ENCODE peak calls at places on chromosomes 2 and 18, in seven cellular contexts. C is stromal cell of bone marrow; Y is effector memory CD8-positive, alpha-beta T cell; E is RWPE1; V is hypothalamus; W is stimulated activated CD8-positive, alpha-beta memory T cell treated with anti-CD3 and anti-CD28 coated beads, Interleukin-15, amount 100 ng/mL, for 1 hour; T is WTC11. S is an unnamed sample.
A peak's percentile ranks its signal among the peaks of the same experiment; 100 is the strongest.

GRCh38 chr18:37392648-37393047 is 172.9 kb downstream of the CELF4 start:
- DNase-seq in Y (no peak), V (no peak), E (no peak), T (no peak), W (no peak), C (no peak), S (no peak)

GRCh38 chr2:55052087-55053061 is 2.1 kb upstream of the RTN4 start:
- DNase-seq in Y (no peak), E (no peak), W (no peak), T (no peak), V (no peak), C (no peak), S (no peak)

GRCh38 chr18:59909289-59910036 is 9.7 kb downstream of the PMAIP1 start:
- DNase-seq in Y (no peak), C (no peak), T (no peak), V (no peak), W (no peak), E (no peak), S (no peak)

GRCh38 chr2:60413819-60414178 is 139.7 kb downstream of the BCL11A start:
- DNase-seq in W (no peak), E (no peak), T (no peak), V (no peak), Y (no peak), C (no peak), S (no peak)

GRCh38 chr2:11507517-11507916 is 26.3 kb upstream of the GREB1 start:
- DNase-seq in C (no peak), W (no peak), T (no peak), Y (no peak), V (no peak), E (no peak), S (no peak)

GRCh38 chr2:120738786-120739771 is 3.4 kb downstream of the GLI2 start:
- DNase-seq in T (no peak), V (no peak), W (no peak), C (no peak), Y (no peak), E (no peak), S (peak; percentile 74)

GRCh38 chr2:132272713-132273112 is 111.0 kb upstream of the ANKRD30BL start:
- DNase-seq in V (no peak), C (no peak), W (no peak), E (no peak), T (no peak), Y (no peak), S (peak; percentile 7)

GRCh38 chr2:169644173-169644572 is 50.0 kb downstream of the CFAP210 start:
- DNase-seq in V (no peak), T (no peak), E (no peak), W (no peak), C (no peak), Y (no peak), S (no peak)

GRCh38 chr2:106885981-106886915 is at the start of gene ST6GAL2:
- DNase-seq in W (no peak), C (no peak), E (peak; percentile 5), V (peak; percentile 26), T (peak; percentile 55), Y (no peak), S (peak; percentile 82)

GRCh38 chr2:64989982-64990614 is 899 bp downstream of the SLC1A4 start:
- DNase-seq in W (no peak), C (no peak), Y (no peak), T (peak; percentile 26), V (no peak), E (no peak), S (peak; percentile 52)

GRCh38 chr2:98063289-98063688 is 23.7 kb upstream of the VWA3B start:
- DNase-seq in C (no peak), T (peak; percentile 42), E (no peak), W (no peak), Y (no peak), V (no peak), S (peak; percentile 66)

GRCh38 chr2:190513877-190514276 is 20.6 kb downstream of the NEMP2 start:
- DNase-seq in Y (no peak), V (no peak), E (no peak), W (no peak), C (no peak), T (no peak), S (no peak)

GRCh38 chr2:71460595-71461303 is 7.4 kb downstream of the DYSF start:
- DNase-seq in W (no peak), E (no peak), Y (no peak), V (no peak), T (no peak), C (no peak), S (peak; percentile 77)

GRCh38 chr18:3675446-3675845 is 225.5 kb downstream of the TGIF1 start:
- DNase-seq in T (no peak), Y (no peak), C (no peak), V (no peak), E (peak; percentile 61), W (no peak), S (peak; percentile 31)

GRCh38 chr2:72116081-72116533 is 31.6 kb downstream of the CYP26B1 start:
- DNase-seq in T (peak; percentile 64), V (no peak), E (no peak), Y (no peak), C (no peak), W (no peak), S (peak; percentile 80)

GRCh38 chr2:205754924-205755321 is 72.6 kb downstream of the NRP2 start:
- DNase-seq in T (no peak), V (no peak), Y (no peak), W (no peak), C (peak; percentile 43), E (no peak), S (no peak)

GRCh38 chr18:53457068-53457467 is 767.4 kb downstream of the MBD2 start:
- DNase-seq in T (no peak), V (no peak), E (no peak), Y (no peak), C (peak; percentile 5), W (no peak), S (no peak)

GRCh38 chr18:24056506-24056905 is 42.0 kb downstream of the TTC39C start:
- DNase-seq in T (no peak), C (no peak), V (no peak), W (no peak), E (no peak), Y (no peak), S (no peak)

GRCh38 chr2:46300406-46300832 is 3.2 kb downstream of the EPAS1 start:
- DNase-seq in C (no peak), Y (no peak), W (no peak), T (no peak), V (no peak), E (no peak), S (peak; percentile 28)

GRCh38 chr2:174577967-174578589 is 19.5 kb downstream of the WIPF1 start:
- DNase-seq in E (peak; percentile 9), V (no peak), Y (peak; percentile 65), W (peak; percentile 22), C (no peak), T (no peak), S (no peak)

GRCh38 chr18:6546229-6546628 is 131.5 kb upstream of the L3MBTL4 start:
- DNase-seq in E (no peak), Y (no peak), T (no peak), V (no peak), C (peak; percentile 84), W (no peak), S (no peak)

GRCh38 chr2:187580462-187581124 is 26.4 kb upstream of the TFPI start:
- DNase-seq in C (peak; percentile 59), Y (no peak), V (no peak), T (no peak), W (no peak), E (peak; percentile 48), S (no peak)

GRCh38 chr2:79776461-79777146 is 263.8 kb downstream of the CTNNA2 start:
- DNase-seq in T (no peak), W (no peak), C (no peak), E (no peak), Y (no peak), V (no peak), S (no peak)

GRCh38 chr2:39550701-39551285 is 113.7 kb upstream of the MAP4K3 start:
- DNase-seq in E (no peak), V (no peak), C (no peak), Y (no peak), W (no peak), T (no peak), S (no peak)

GRCh38 chr2:151063271-151063670 is 198.4 kb downstream of the RBM43 start:
- DNase-seq in C (peak; percentile 74), Y (no peak), E (peak; percentile 33), W (no peak), T (no peak), V (no peak), S (no peak)

GRCh38 chr2:170715932-170716777 is 1.0 kb downstream of the SP5 start:
- DNase-seq in E (peak; percentile 22), C (no peak), Y (no peak), T (peak; percentile 49), W (no peak), V (no peak), S (peak; percentile 86)

GRCh38 chr2:174259981-174260380 is 11.6 kb upstream of the OLA1 start:
- DNase-seq in C (peak; percentile 66), W (no peak), E (peak; percentile 12), V (no peak), Y (no peak), T (no peak), S (no peak)

GRCh38 chr2:167675906-167676305 is 571.5 kb downstream of the STK39 start:
- DNase-seq in C (no peak), W (no peak), V (no peak), T (peak; percentile 18), Y (no peak), E (no peak), S (no peak)

GRCh38 chr2:101696272-101697123 is 1.0 kb upstream of the MAP4K4 start:
- DNase-seq in E (no peak), Y (no peak), V (no peak), T (no peak), W (no peak), C (no peak), S (no peak)

GRCh38 chr18:80130555-80130954 is 21.5 kb downstream of the ADNP2 start:
- DNase-seq in V (no peak), W (no peak), Y (no peak), E (no peak), C (no peak), T (no peak), S (no peak)